ENCODE peak calls at places on chromosomes 7 and 10, in ten cellular contexts. One of them, this sample, is unnamed.

GRCh38 chr10:633279-634245 is 55.9 kb downstream of the DIP2C start:
- DNase-seq in neuronal stem cell: no peak
- DNase-seq in A549: no peak
- DNase-seq in GM23248: no peak
- DNase-seq in neural progenitor cell: no peak
- DNase-seq in GM23338: no peak
- DNase-seq in astrocyte: peak; percentile 18
- DNase-seq in fibroblast of lung: no peak
- DNase-seq in osteoblast: peak; percentile 73
- DNase-seq in H1: no peak
- DNase-seq in this sample: no peak

GRCh38 chr10:93199221-93199681 is 125.6 kb downstream of the CYP26A1 start:
- DNase-seq in A549: no peak
- DNase-seq in fibroblast of lung: peak; percentile 85
- DNase-seq in GM23248: peak; percentile 63
- DNase-seq in osteoblast: no peak
- DNase-seq in astrocyte: peak; percentile 85
- DNase-seq in neuronal stem cell: no peak
- DNase-seq in H1: no peak
- DNase-seq in neural progenitor cell: peak; percentile 29
- DNase-seq in GM23338: no peak
- DNase-seq in this sample: no peak

GRCh38 chr10:104735036-104735435 is 93.9 kb downstream of the SORCS3 start:
- DNase-seq in neuronal stem cell: no peak
- DNase-seq in osteoblast: no peak
- DNase-seq in H1: peak; percentile 33
- DNase-seq in astrocyte: no peak
- DNase-seq in neural progenitor cell: peak; percentile 72
- DNase-seq in A549: no peak
- DNase-seq in GM23338: peak; percentile 59
- DNase-seq in fibroblast of lung: no peak
- DNase-seq in GM23248: no peak
- DNase-seq in this sample: no peak

GRCh38 chr10:52283174-52283573 is 30.9 kb upstream of the DKK1 start:
- DNase-seq in neuronal stem cell: no peak
- DNase-seq in neural progenitor cell: no peak
- DNase-seq in GM23248: peak; percentile 41
- DNase-seq in GM23338: no peak
- DNase-seq in astrocyte: no peak
- DNase-seq in H1: no peak
- DNase-seq in osteoblast: no peak
- DNase-seq in A549: no peak
- DNase-seq in fibroblast of lung: peak; percentile 13
- DNase-seq in this sample: no peak

GRCh38 chr7:114160925-114161324 is 242.1 kb upstream of the PPP1R3A start:
- DNase-seq in neuronal stem cell: no peak
- DNase-seq in GM23338: no peak
- DNase-seq in astrocyte: no peak
- DNase-seq in GM23248: no peak
- DNase-seq in A549: no peak
- DNase-seq in osteoblast: no peak
- DNase-seq in H1: no peak
- DNase-seq in fibroblast of lung: no peak
- DNase-seq in neural progenitor cell: no peak
- DNase-seq in this sample: no peak

GRCh38 chr10:21402606-21403083 is 122.8 kb downstream of the SKIDA1 start:
- DNase-seq in GM23338: no peak
- DNase-seq in neuronal stem cell: no peak
- DNase-seq in osteoblast: no peak
- DNase-seq in astrocyte: peak; percentile 45
- DNase-seq in GM23248: peak; percentile 17
- DNase-seq in H1: no peak
- DNase-seq in A549: no peak
- DNase-seq in fibroblast of lung: peak; percentile 56
- DNase-seq in neural progenitor cell: no peak
- DNase-seq in this sample: no peak

GRCh38 chr7:27248427-27248806 is 5.8 kb downstream of the EVX1 start:
- DNase-seq in GM23248: no peak
- DNase-seq in fibroblast of lung: no peak
- DNase-seq in astrocyte: no peak
- DNase-seq in GM23338: no peak
- DNase-seq in A549: no peak
- DNase-seq in neural progenitor cell: no peak
- DNase-seq in neuronal stem cell: no peak
- DNase-seq in H1: no peak
- DNase-seq in osteoblast: no peak
- DNase-seq in this sample: no peak

GRCh38 chr10:94361161-94361794 is 1.5 kb downstream of the NOC3L start:
- DNase-seq in neuronal stem cell: no peak
- DNase-seq in fibroblast of lung: peak; percentile 4
- DNase-seq in astrocyte: no peak
- DNase-seq in osteoblast: no peak
- DNase-seq in A549: no peak
- DNase-seq in GM23338: no peak
- DNase-seq in H1: no peak
- DNase-seq in neural progenitor cell: no peak
- DNase-seq in GM23248: peak; percentile 49
- DNase-seq in this sample: no peak

GRCh38 chr10:97321032-97321806 is 2.1 kb downstream of the FRAT1 start:
- DNase-seq in GM23248: no peak
- DNase-seq in A549: no peak
- DNase-seq in osteoblast: peak; percentile 65
- DNase-seq in GM23338: peak; percentile 79
- DNase-seq in astrocyte: no peak
- DNase-seq in neuronal stem cell: no peak
- DNase-seq in fibroblast of lung: no peak
- DNase-seq in neural progenitor cell: peak; percentile 58
- DNase-seq in H1: no peak
- DNase-seq in this sample: no peak

GRCh38 chr10:16597656-16598055 is 76.0 kb upstream of the C1QL3 start:
- DNase-seq in neuronal stem cell: no peak
- DNase-seq in osteoblast: no peak
- DNase-seq in GM23338: no peak
- DNase-seq in A549: no peak
- DNase-seq in H1: no peak
- DNase-seq in astrocyte: peak; percentile 73
- DNase-seq in neural progenitor cell: peak; percentile 50
- DNase-seq in GM23248: peak; percentile 12
- DNase-seq in fibroblast of lung: peak; percentile 79
- DNase-seq in this sample: no peak

GRCh38 chr7:121288894-121289293 is 39.9 kb upstream of the WNT16 start:
- DNase-seq in A549: no peak
- DNase-seq in astrocyte: peak; percentile 92
- DNase-seq in GM23338: no peak
- DNase-seq in GM23248: peak; percentile 72
- DNase-seq in fibroblast of lung: peak; percentile 92
- DNase-seq in H1: no peak
- DNase-seq in osteoblast: peak; percentile 66
- DNase-seq in neuronal stem cell: no peak
- DNase-seq in neural progenitor cell: no peak
- DNase-seq in this sample: no peak

DNA sequence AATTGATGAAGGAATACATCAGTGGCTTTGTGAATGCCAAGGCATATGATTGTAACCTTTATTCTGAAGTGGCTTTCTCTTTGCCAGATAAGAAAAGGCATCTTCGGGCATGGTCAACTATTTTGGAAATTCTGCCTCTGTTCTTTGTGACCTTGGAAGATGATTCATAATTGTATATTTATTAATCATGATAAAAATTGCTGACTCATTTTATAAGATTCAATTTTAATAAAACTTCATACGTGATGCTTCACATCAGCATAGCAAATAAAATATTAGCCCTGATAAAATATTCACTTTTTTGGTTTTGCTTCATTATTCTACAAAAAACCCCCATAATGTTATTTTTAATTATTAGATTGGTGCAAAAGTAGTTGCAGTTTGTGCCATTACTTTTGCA is 200.5 kb downstream of the MACC1 start:
- DNase-seq in osteoblast: no peak
- DNase-seq in neural progenitor cell: no peak
- DNase-seq in GM23248: no peak
- DNase-seq in GM23338: no peak
- DNase-seq in A549: no peak
- DNase-seq in H1: no peak
- DNase-seq in fibroblast of lung: no peak
- DNase-seq in neuronal stem cell: no peak
- DNase-seq in astrocyte: no peak
- DNase-seq in this sample: no peak
- H3K4me3 ChIP-seq in osteoblast: no peak overlapping the region
- H3K4me3 ChIP-seq in neural progenitor cell: no peak overlapping the region
- H3K4me3 ChIP-seq in GM23248: no peak overlapping the region
- H3K4me3 ChIP-seq in GM23338: no peak overlapping the region
- H3K4me3 ChIP-seq in A549: no peak overlapping the region
- H3K4me3 ChIP-seq in H1: no peak overlapping the region
- H3K4me3 ChIP-seq in fibroblast of lung: no peak overlapping the region
- H3K4me3 ChIP-seq in neuronal stem cell: no peak overlapping the region
- H3K4me3 ChIP-seq in astrocyte: no peak overlapping the region
- H3K4me3 ChIP-seq in this sample: no peak overlapping the region

GRCh38 chr7:19097165-19097885 is 20.1 kb downstream of the TWIST1 start:
- DNase-seq in astrocyte: no peak
- DNase-seq in neural progenitor cell: no peak
- DNase-seq in osteoblast: no peak
- DNase-seq in GM23248: peak; percentile 39
- DNase-seq in A549: no peak
- DNase-seq in H1: no peak
- DNase-seq in fibroblast of lung: no peak
- DNase-seq in neuronal stem cell: no peak
- DNase-seq in GM23338: no peak
- DNase-seq in this sample: no peak
- H3K4me2 ChIP-seq in astrocyte: no peak overlapping the region
- H3K4me2 ChIP-seq in neural progenitor cell: no peak overlapping the region
- H3K4me2 ChIP-seq in osteoblast: no peak overlapping the region
- H3K4me2 ChIP-seq in GM23248: peak overlapping the region; percentile 99
- H3K4me2 ChIP-seq in A549: no peak overlapping the region
- H3K4me2 ChIP-seq in H1: no peak overlapping the region
- H3K4me2 ChIP-seq in fibroblast of lung: no peak overlapping the region
- H3K4me2 ChIP-seq in neuronal stem cell: no peak overlapping the region
- H3K4me2 ChIP-seq in GM23338: no peak overlapping the region
- H3K4me2 ChIP-seq in this sample: no peak overlapping the region

DNA sequence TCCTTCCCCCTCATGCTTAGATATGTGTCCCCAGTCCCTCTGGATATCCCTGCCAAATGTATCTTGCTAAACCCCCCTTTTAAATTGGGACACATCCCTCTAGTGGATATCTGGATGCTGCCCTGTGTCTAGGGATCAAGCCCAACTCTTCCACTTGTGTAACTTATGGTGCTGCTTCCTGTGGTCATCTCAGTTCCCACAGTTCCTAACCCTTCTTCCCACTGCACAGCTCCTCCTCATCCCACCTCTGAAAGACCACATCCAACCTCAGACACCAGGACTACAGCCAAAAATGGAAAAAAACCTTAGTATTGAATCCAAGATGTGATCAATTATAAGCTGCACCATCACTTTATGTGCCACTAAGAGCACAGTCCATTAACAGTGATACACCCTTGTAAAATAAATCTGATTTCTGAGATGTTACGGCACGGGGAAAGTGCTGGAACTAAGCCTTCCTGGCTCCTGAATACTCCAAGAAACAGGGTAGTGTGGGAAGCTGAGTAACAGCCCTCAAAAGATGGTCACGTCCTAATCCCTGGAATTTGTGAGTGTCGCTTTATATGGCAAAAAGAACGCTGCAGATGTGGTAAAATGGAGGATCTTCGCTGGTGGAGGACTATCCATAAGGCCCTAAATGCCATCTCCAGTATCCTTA is 13.7 kb downstream of the ESYT2 start:
- DNase-seq in H1: no peak
- DNase-seq in osteoblast: no peak
- DNase-seq in fibroblast of lung: peak; percentile 51
- DNase-seq in GM23338: no peak
- DNase-seq in GM23248: no peak
- DNase-seq in neuronal stem cell: no peak
- DNase-seq in neural progenitor cell: no peak
- DNase-seq in A549: no peak
- DNase-seq in astrocyte: peak; percentile 55
- DNase-seq in this sample: no peak
- H3K4me3 ChIP-seq in H1: no peak overlapping the region
- H3K4me3 ChIP-seq in osteoblast: no peak overlapping the region
- H3K4me3 ChIP-seq in fibroblast of lung: no peak overlapping the region
- H3K4me3 ChIP-seq in GM23338: no peak overlapping the region
- H3K4me3 ChIP-seq in GM23248: no peak overlapping the region
- H3K4me3 ChIP-seq in neuronal stem cell: no peak overlapping the region
- H3K4me3 ChIP-seq in neural progenitor cell: no peak overlapping the region
- H3K4me3 ChIP-seq in A549: no peak overlapping the region
- H3K4me3 ChIP-seq in astrocyte: no peak overlapping the region
- H3K4me3 ChIP-seq in this sample: no peak overlapping the region

GRCh38 chr7:55018361-55019328 is at the start of gene EGFR:
- DNase-seq in H1: no peak
- DNase-seq in neural progenitor cell: peak; percentile 82
- DNase-seq in osteoblast: peak; percentile 99
- DNase-seq in GM23338: peak; percentile 75
- DNase-seq in astrocyte: peak; percentile 73
- DNase-seq in A549: peak; percentile 78
- DNase-seq in fibroblast of lung: peak; percentile 82
- DNase-seq in GM23248: peak; percentile 89
- DNase-seq in neuronal stem cell: peak; percentile 61
- DNase-seq in this sample: no peak
- H3K4me2 ChIP-seq in H1: peak within 1 kb of the TSS; percentile 90
- H3K4me2 ChIP-seq in neural progenitor cell: peak within 1 kb of the TSS; percentile 99
- H3K4me2 ChIP-seq in osteoblast: peak within 1 kb of the TSS; percentile 83
- H3K4me2 ChIP-seq in GM23338: peak within 1 kb of the TSS; percentile 87
- H3K4me2 ChIP-seq in astrocyte: peak within 1 kb of the TSS; percentile 97
- H3K4me2 ChIP-seq in A549: peak within 1 kb of the TSS; percentile 80
- H3K4me2 ChIP-seq in fibroblast of lung: peak within 1 kb of the TSS; percentile 91
- H3K4me2 ChIP-seq in GM23248: peak within 1 kb of the TSS; percentile 89
- H3K4me2 ChIP-seq in neuronal stem cell: peak within 1 kb of the TSS; percentile 94
- H3K4me2 ChIP-seq in this sample: peak within 1 kb of the TSS; percentile 88

GRCh38 chr10:101063548-101064414 is 2.0 kb downstream of the KAZALD1 start:
- DNase-seq in H1: no peak
- DNase-seq in fibroblast of lung: no peak
- DNase-seq in neuronal stem cell: no peak
- DNase-seq in A549: no peak
- DNase-seq in astrocyte: no peak
- DNase-seq in neural progenitor cell: peak; percentile 48
- DNase-seq in osteoblast: peak; percentile 69
- DNase-seq in GM23338: peak; percentile 62
- DNase-seq in GM23248: no peak
- DNase-seq in this sample: no peak
- H3K4me3 ChIP-seq in H1: peak overlapping the region; percentile 7
- H3K4me3 ChIP-seq in fibroblast of lung: no peak overlapping the region
- H3K4me3 ChIP-seq in neuronal stem cell: no peak overlapping the region
- H3K4me3 ChIP-seq in A549: no peak overlapping the region
- H3K4me3 ChIP-seq in astrocyte: no peak overlapping the region
- H3K4me3 ChIP-seq in neural progenitor cell: peak overlapping the region; percentile 85
- H3K4me3 ChIP-seq in osteoblast: peak overlapping the region; percentile 85
- H3K4me3 ChIP-seq in GM23338: peak overlapping the region; percentile 87
- H3K4me3 ChIP-seq in GM23248: no peak overlapping the region
- H3K4me3 ChIP-seq in this sample: no peak overlapping the region

GRCh38 chr10:101216631-101217425 is 12.4 kb downstream of the LBX1 start:
- DNase-seq in A549: no peak
- DNase-seq in astrocyte: no peak
- DNase-seq in GM23248: no peak
- DNase-seq in GM23338: peak; percentile 54
- DNase-seq in osteoblast: no peak
- DNase-seq in fibroblast of lung: no peak
- DNase-seq in neural progenitor cell: peak; percentile 59
- DNase-seq in H1: no peak
- DNase-seq in neuronal stem cell: no peak
- DNase-seq in this sample: no peak
- H3K4me2 ChIP-seq in A549: peak overlapping the region; percentile 88
- H3K4me2 ChIP-seq in astrocyte: no peak overlapping the region
- H3K4me2 ChIP-seq in GM23248: no peak overlapping the region
- H3K4me2 ChIP-seq in GM23338: peak overlapping the region; percentile 76
- H3K4me2 ChIP-seq in osteoblast: no peak overlapping the region
- H3K4me2 ChIP-seq in fibroblast of lung: no peak overlapping the region
- H3K4me2 ChIP-seq in neural progenitor cell: peak overlapping the region; percentile 57
- H3K4me2 ChIP-seq in H1: peak overlapping the region; percentile 57
- H3K4me2 ChIP-seq in neuronal stem cell: peak overlapping the region; percentile 21
- H3K4me2 ChIP-seq in this sample: peak overlapping the region; percentile 60